ENCODE peak calls at places on chromosomes 4 and X, in ten cellular contexts. M, N, W, P, J, K, Q, O, E and V are unnamed samples.

GRCh38 chr4:125314676-125315570 is at the start of gene FAT4:
- DNase-seq in K (peak), J (peak), E (peak), O (peak), W (peak), P (peak), N (no peak), M (no peak), Q (peak), V (peak)

GRCh38 chr4:53498712-53499111 is 92.6 kb downstream of the LNX1 start:
- DNase-seq in O (no peak), Q (no peak), W (no peak), K (no peak), N (no peak), M (no peak), P (no peak), J (no peak), E (no peak), V (no peak)

GRCh38 chr4:2269618-2270163 is 7.8 kb upstream of the MXD4 start:
- DNase-seq in O (no peak), W (no peak), Q (no peak), N (no peak), M (no peak), J (no peak), P (no peak), K (no peak), E (no peak), V (no peak)

GRCh38 chr4:102439835-102440234 is 61.3 kb upstream of the NFKB1 start:
- DNase-seq in K (no peak), E (no peak), J (peak), P (peak), M (no peak), N (no peak), Q (no peak), O (no peak), W (no peak), V (no peak)

GRCh38 chr4:91116861-91117260 is 989.7 kb downstream of the CCSER1 start:
- DNase-seq in K (no peak), M (no peak), O (no peak), E (no peak), J (peak), Q (no peak), W (no peak), N (no peak), P (peak), V (no peak)

GRCh38 chrX:2867191-2867590 is 38.5 kb downstream of the GYG2 start:
- DNase-seq in P (no peak), J (no peak), W (no peak), O (no peak), M (no peak), E (no peak), K (no peak), Q (no peak), N (no peak), V (no peak)

GRCh38 chr4:159455675-159456235 is 352.9 kb downstream of the RAPGEF2 start:
- DNase-seq in M (no peak), K (peak), Q (no peak), P (peak), O (peak), J (peak), W (no peak), E (peak), N (no peak), V (peak)

GRCh38 chrX:136863826-136864225 is 16.7 kb downstream of the RBMX start:
- DNase-seq in N (no peak), M (no peak), K (no peak), E (no peak), O (no peak), J (no peak), W (no peak), Q (no peak), P (no peak), V (no peak)

GRCh38 chr4:7021930-7022658 is 21.1 kb upstream of the TADA2B start:
- DNase-seq in W (no peak), O (no peak), M (no peak), J (peak), P (peak), N (no peak), E (no peak), Q (no peak), K (no peak), V (no peak)

GRCh38 chr4:76208005-76208765 is 5.4 kb downstream of the SCARB2 start:
- DNase-seq in W (peak), M (no peak), O (no peak), J (peak), N (no peak), E (no peak), Q (no peak), K (peak), P (peak), V (peak)

GRCh38 chr4:1939664-1940509 is 68.7 kb downstream of the NSD2 start:
- DNase-seq in O (no peak), Q (no peak), N (no peak), E (no peak), W (peak), J (peak), M (no peak), K (peak), P (peak), V (no peak)

GRCh38 chr4:123477804-123478209 is 81.2 kb downstream of the SPRY1 start:
- DNase-seq in K (no peak), M (peak), O (no peak), W (no peak), P (peak), E (no peak), N (no peak), Q (no peak), J (no peak), V (no peak)

GRCh38 chrX:33128048-33128805 is 83.1 kb downstream of the DMD start:
- DNase-seq in O (no peak), N (no peak), E (no peak), P (no peak), W (no peak), Q (no peak), K (peak), J (no peak), M (no peak), V (no peak)

GRCh38 chr4:147118523-147118922 is 172.9 kb upstream of the TTC29 start:
- DNase-seq in E (peak), P (peak), K (no peak), Q (no peak), M (no peak), J (no peak), W (no peak), O (no peak), N (peak), V (no peak)

GRCh38 chrX:54920610-54921426 is at the start of gene TRO:
- DNase-seq in K (peak), M (no peak), J (no peak), O (peak), P (peak), E (no peak), W (no peak), N (no peak), Q (peak), V (peak)

GRCh38 chr4:154491731-154492249 is at the start of gene DCHS2:
- DNase-seq in N (no peak), M (no peak), K (no peak), P (peak), O (peak), Q (no peak), J (no peak), E (peak), W (no peak), V (no peak)

GRCh38 chr4:152849350-152849749 is 69.6 kb downstream of the ARFIP1 start:
- DNase-seq in N (no peak), K (no peak), O (no peak), M (no peak), Q (no peak), E (no peak), W (no peak), J (no peak), P (no peak), V (no peak)

GRCh38 chrX:150127216-150127615 is 188.9 kb upstream of the EOLA2 start:
- DNase-seq in J (no peak), Q (no peak), E (no peak), K (no peak), M (no peak), P (no peak), W (no peak), O (no peak), N (no peak), V (no peak)

GRCh38 chr4:40744218-40744617 is 5.5 kb upstream of the NSUN7 start:
- DNase-seq in O (no peak), Q (no peak), K (no peak), J (no peak), N (no peak), M (no peak), E (no peak), W (no peak), P (no peak), V (no peak)

GRCh38 chrX:20623448-20623847 is 356.7 kb upstream of the RPS6KA3 start:
- DNase-seq in Q (no peak), W (no peak), J (no peak), K (no peak), E (no peak), P (peak), M (no peak), O (no peak), N (no peak), V (no peak)

GRCh38 chr4:186765138-186765537 is 41.5 kb upstream of the FAT1 start:
- DNase-seq in K (no peak), Q (no peak), J (peak), N (no peak), P (peak), O (no peak), W (no peak), M (no peak), E (no peak), V (no peak)

GRCh38 chrX:19382500-19383145 is 38.9 kb downstream of the PDHA1 start:
- DNase-seq in J (peak), N (no peak), P (peak), W (peak), E (peak), O (peak), M (peak), K (peak), Q (no peak), V (peak)

GRCh38 chr4:37687666-37688065 is 1.5 kb upstream of the RELL1 start:
- DNase-seq in P (no peak), E (no peak), M (no peak), O (no peak), J (no peak), Q (no peak), N (no peak), W (no peak), K (no peak), V (no peak)

GRCh38 chr4:5470318-5470889 is 238.0 kb downstream of the EVC2 start:
- DNase-seq in J (no peak), E (no peak), O (no peak), N (no peak), P (peak), W (no peak), K (no peak), Q (no peak), M (no peak), V (no peak)

GRCh38 chrX:46704767-46705386 is 54.0 kb downstream of the SLC9A7 start:
- DNase-seq in J (peak), E (peak), K (no peak), Q (no peak), N (peak), M (no peak), O (no peak), W (no peak), P (peak), V (no peak)